ENCODE peak calls at places on chromosomes 1 and 21, in eight cellular contexts. I is memory B cell; E is stimulated activated CD4-positive, alpha-beta T cell treated with anti-CD3 and anti-CD28 coated beads, Interleukin-1b, Interleukin-23, amount 100 ng/mL, for 24 hours; B is NCI-H1092; M is AG04450; D is ureter; Y is mucosa of descending colon; P is posterior cingulate gyrus. O is an unnamed sample.

GRCh38 chr1:150564051-150564991 is 15.1 kb downstream of the MCL1 start:
- DNase-seq in E (no peak), M (no peak), B (no peak), D (no peak), Y (no peak), I (no peak), P (no peak), O (no peak)

GRCh38 chr1:99455760-99456159 is 190.2 kb upstream of the PALMD start:
- DNase-seq in Y (no peak), M (no peak), E (no peak), B (no peak), P (no peak), I (no peak), D (no peak), O (no peak)

GRCh38 chr1:66271904-66272254 is 262.1 kb upstream of the SGIP1 start:
- DNase-seq in E (no peak), D (peak; percentile 55), Y (peak; percentile 51), M (peak; percentile 18), B (no peak), P (peak; percentile 72), I (no peak), O (no peak)

GRCh38 chr21:45325206-45326168 is 37.8 kb upstream of the POFUT2 start:
- DNase-seq in P (peak; percentile 26), I (no peak), E (no peak), M (no peak), D (no peak), B (no peak), Y (no peak), O (no peak)

GRCh38 chr21:35053356-35054096 is 4.4 kb upstream of the RUNX1 start:
- DNase-seq in P (no peak), B (no peak), M (no peak), E (no peak), Y (no peak), I (no peak), D (no peak), O (no peak)

GRCh38 chr21:46060596-46061061 is 37.3 kb upstream of the COL6A2 start:
- DNase-seq in P (no peak), E (no peak), D (peak; percentile 73), M (peak; percentile 94), B (no peak), I (no peak), Y (peak; percentile 49), O (no peak)

GRCh38 chr1:53702287-53702805 is 36.6 kb downstream of the GLIS1 start:
- DNase-seq in I (no peak), B (no peak), E (no peak), Y (no peak), M (no peak), D (no peak), P (no peak), O (no peak)

GRCh38 chr21:14923468-14923867 is 141.3 kb downstream of the NRIP1 start:
- DNase-seq in D (no peak), P (no peak), B (no peak), E (no peak), Y (no peak), I (no peak), M (no peak), O (no peak)

GRCh38 chr1:152227310-152227928 is 3.4 kb upstream of the HRNR start:
- DNase-seq in P (no peak), D (no peak), B (no peak), M (no peak), I (no peak), Y (no peak), E (no peak), O (no peak)

GRCh38 chr1:13737388-13737787 is 37.4 kb downstream of the PRDM2 start:
- DNase-seq in D (no peak), B (no peak), M (no peak), E (no peak), I (no peak), P (no peak), Y (no peak), O (no peak)

GRCh38 chr1:171251042-171251740 is 2.9 kb downstream of the FMO1 start:
- DNase-seq in M (no peak), D (no peak), P (no peak), B (peak; percentile 25), I (no peak), Y (peak; percentile 60), E (no peak), O (peak; percentile 78)

GRCh38 chr1:160284220-160284781 is 632 bp downstream of the PEX19 start:
- DNase-seq in I (no peak), M (peak; percentile 27), D (peak; percentile 57), E (no peak), Y (peak; percentile 19), P (no peak), B (no peak), O (peak; percentile 31)

GRCh38 chr1:168134132-168135041 is 2.3 kb downstream of the GPR161 start:
- DNase-seq in P (no peak), E (no peak), Y (no peak), B (no peak), M (no peak), D (no peak), I (no peak), O (no peak)

GRCh38 chr21:42586406-42586805 is 67.0 kb upstream of the PDE9A start:
- DNase-seq in B (no peak), Y (no peak), E (no peak), I (no peak), D (no peak), P (no peak), M (no peak), O (no peak)

GRCh38 chr1:243415663-243416365 is 160.0 kb downstream of the SDCCAG8 start:
- DNase-seq in D (no peak), E (no peak), P (no peak), B (no peak), M (no peak), I (no peak), Y (no peak), O (peak; percentile 61)

GRCh38 chr1:202501281-202501680 is 152.8 kb downstream of the PPP1R12B start:
- DNase-seq in M (no peak), B (no peak), P (no peak), Y (no peak), E (no peak), D (no peak), I (no peak), O (peak; percentile 33)

GRCh38 chr1:159250817-159251216 is 46.1 kb downstream of the ACKR1 start:
- DNase-seq in M (no peak), B (no peak), I (no peak), P (no peak), Y (no peak), E (no peak), D (no peak), O (no peak)

GRCh38 chr1:102615896-102616295 is 492.4 kb downstream of the COL11A1 start:
- DNase-seq in P (no peak), M (no peak), D (no peak), E (no peak), Y (no peak), B (no peak), I (no peak), O (no peak)

GRCh38 chr1:40301541-40302299 is 15.4 kb downstream of the COL9A2 start:
- DNase-seq in P (no peak), I (no peak), E (no peak), Y (no peak), M (no peak), B (no peak), D (no peak), O (no peak)

GRCh38 chr1:234603221-234604204 is 6.5 kb downstream of the IRF2BP2 start:
- DNase-seq in P (no peak), M (no peak), I (no peak), B (no peak), Y (no peak), D (no peak), E (no peak), O (no peak)

GRCh38 chr1:97826820-97827219 is 94.0 kb downstream of the DPYD start:
- DNase-seq in Y (no peak), B (no peak), E (no peak), D (no peak), I (no peak), P (no peak), M (no peak), O (peak; percentile 76)

GRCh38 chr1:75672108-75672507 is 52.4 kb upstream of the ACADM start:
- DNase-seq in D (no peak), I (no peak), M (no peak), E (no peak), P (no peak), Y (no peak), B (no peak), O (no peak)

GRCh38 chr1:151314137-151314875 is 12.9 kb downstream of the PI4KB start:
- DNase-seq in I (no peak), Y (peak; percentile 38), P (peak; percentile 74), E (no peak), M (no peak), D (peak; percentile 69), B (no peak), O (no peak)

GRCh38 chr1:32239335-32239734 is 7.7 kb upstream of the FAM167B start:
- DNase-seq in M (no peak), B (peak; percentile 33), E (no peak), D (no peak), Y (no peak), I (no peak), P (no peak), O (no peak)

GRCh38 chr1:31435471-31436409 is 22.7 kb downstream of the SERINC2 start:
- DNase-seq in D (peak; percentile 44), M (no peak), B (no peak), I (no peak), E (no peak), P (no peak), Y (peak; percentile 0), O (no peak)

GRCh38 chr1:73674945-73675561 is 522.9 kb downstream of the LRRIQ3 start:
- DNase-seq in M (no peak), D (no peak), E (no peak), Y (no peak), B (no peak), I (no peak), P (no peak), O (peak; percentile 32)

GRCh38 chr1:200409203-200409760 is 554 bp downstream of the ZNF281 start:
- DNase-seq in B (no peak), I (peak; percentile 32), D (peak; percentile 46), P (peak; percentile 34), E (peak; percentile 20), Y (peak; percentile 42), M (no peak), O (no peak)

GRCh38 chr1:56710646-56711045 is 65.5 kb downstream of the PRKAA2 start:
- DNase-seq in P (no peak), Y (no peak), B (no peak), D (no peak), E (no peak), I (no peak), M (peak; percentile 53), O (no peak)

GRCh38 chr1:167430134-167430848 is 88.0 kb downstream of the CD247 start:
- DNase-seq in P (no peak), M (no peak), Y (no peak), D (no peak), I (peak; percentile 35), E (no peak), B (no peak), O (no peak)

GRCh38 chr1:219498666-219499065 is 114.2 kb downstream of the ZC3H11B start:
- DNase-seq in Y (peak; percentile 13), M (no peak), E (no peak), B (no peak), D (no peak), P (no peak), I (no peak), O (no peak)

GRCh38 chr1:244065960-244066388 is 14.9 kb downstream of the ZBTB18 start:
- DNase-seq in P (no peak), M (peak; percentile 36), I (no peak), B (no peak), D (no peak), E (no peak), Y (no peak), O (no peak)

GRCh38 chr1:188372821-188373220 is 1544.1 kb downstream of the PLA2G4A start:
- DNase-seq in B (no peak), Y (no peak), P (no peak), I (no peak), E (no peak), M (no peak), D (no peak), O (no peak)

GRCh38 chr1:185408675-185409270 is 91.7 kb upstream of the IVNS1ABP start:
- DNase-seq in M (no peak), I (no peak), E (no peak), P (no peak), Y (no peak), B (no peak), D (no peak), O (no peak)

GRCh38 chr1:228085287-228085926 is 2.9 kb downstream of the ARF1 start:
- DNase-seq in B (no peak), D (no peak), I (no peak), E (no peak), Y (peak; percentile 50), P (no peak), M (peak; percentile 43), O (no peak)